ENCODE peak calls at places on chromosome X, in five cellular contexts. One of them, this sample, is unnamed.

GRCh38 chrX:15146515-15146914 is 123.4 kb downstream of the ASB9 start:
- DNase-seq in AG08396: peak
- DNase-seq in ELR: peak
- DNase-seq in NCI-H460: peak
- DNase-seq in germinal center: no peak
- DNase-seq in this sample: no peak

GRCh38 chrX:137566746-137567473 is 983 bp downstream of the ZIC3 start:
- DNase-seq in ELR: no peak
- DNase-seq in AG08396: no peak
- DNase-seq in NCI-H460: no peak
- DNase-seq in germinal center: no peak
- DNase-seq in this sample: no peak

GRCh38 chrX:56802921-56803848 is 74.1 kb downstream of the NBDY start:
- DNase-seq in germinal center: no peak
- DNase-seq in NCI-H460: peak
- DNase-seq in AG08396: peak
- DNase-seq in ELR: no peak
- DNase-seq in this sample: no peak

GRCh38 chrX:56764153-56764974 is 35.3 kb downstream of the NBDY start:
- DNase-seq in NCI-H460: peak
- DNase-seq in ELR: peak
- DNase-seq in germinal center: peak
- DNase-seq in AG08396: peak
- DNase-seq in this sample: no peak

GRCh38 chrX:281166-281999 is at the start of gene PLCXD1:
- DNase-seq in ELR: no peak
- DNase-seq in NCI-H460: no peak
- DNase-seq in AG08396: no peak
- DNase-seq in germinal center: peak
- DNase-seq in this sample: no peak

GRCh38 chrX:2647627-2648026 is 43.5 kb upstream of the CD99 start:
- DNase-seq in NCI-H460: no peak
- DNase-seq in ELR: no peak
- DNase-seq in germinal center: no peak
- DNase-seq in AG08396: no peak
- DNase-seq in this sample: no peak

GRCh38 chrX:19682712-19683331 is 167.5 kb upstream of the MAP3K15 start:
- DNase-seq in NCI-H460: peak
- DNase-seq in ELR: peak
- DNase-seq in AG08396: peak
- DNase-seq in germinal center: no peak
- DNase-seq in this sample: no peak

GRCh38 chrX:15930585-15930984 is 76.0 kb upstream of the AP1S2 start:
- DNase-seq in ELR: peak
- DNase-seq in NCI-H460: no peak
- DNase-seq in germinal center: no peak
- DNase-seq in AG08396: peak
- DNase-seq in this sample: no peak

GRCh38 chrX:10199212-10199611 is 42.4 kb downstream of the CLCN4 start:
- DNase-seq in ELR: peak
- DNase-seq in NCI-H460: peak
- DNase-seq in AG08396: no peak
- DNase-seq in germinal center: peak
- DNase-seq in this sample: no peak

GRCh38 chrX:130793966-130794365 is 109.0 kb downstream of the ENOX2 start:
- DNase-seq in ELR: no peak
- DNase-seq in AG08396: no peak
- DNase-seq in germinal center: no peak
- DNase-seq in NCI-H460: no peak
- DNase-seq in this sample: no peak

GRCh38 chrX:107675823-107676555 is 47.7 kb downstream of the PRPS1 start:
- DNase-seq in germinal center: no peak
- DNase-seq in ELR: no peak
- DNase-seq in AG08396: no peak
- DNase-seq in NCI-H460: peak
- DNase-seq in this sample: no peak

This sample was measured in GM12891.